ENCODE peak calls at places on chromosomes 4 and X, in five cellular contexts. P is IMR-90, V is adipocyte, J is Karpas-422, H is neural progenitor cell. O is an unnamed sample.

GRCh38 chrX:72130762-72131231 is 918 bp downstream of the RTL5 start:
- DNase-seq in H (peak), V (no peak), J (no peak), P (no peak), O (no peak)

GRCh38 chr4:5050520-5050955 is 742 bp upstream of the STK32B start:
- DNase-seq in P (peak), J (peak), V (peak), H (peak), O (peak)

GRCh38 chr4:109826719-109827118 is 1.1 kb upstream of the RRH start:
- DNase-seq in H (no peak), P (peak), J (peak), V (peak), O (no peak)

GRCh38 chr4:7367361-7367760 is 67.4 kb downstream of the PSAPL1 start:
- DNase-seq in J (no peak), P (no peak), V (no peak), H (no peak), O (no peak)

GRCh38 chrX:6500717-6501116 is 34.2 kb downstream of the VCX3A start:
- DNase-seq in V (no peak), H (no peak), J (no peak), P (no peak), O (no peak)

GRCh38 chr4:142449771-142450373 is 396.2 kb downstream of the INPP4B start:
- DNase-seq in J (no peak), V (no peak), H (no peak), P (no peak), O (no peak)

GRCh38 chrX:12771445-12772069 is 19.7 kb upstream of the PRPS2 start:
- DNase-seq in P (peak), J (peak), H (peak), V (peak), O (no peak)

GRCh38 chrX:10486373-10486772 is 134.0 kb downstream of the MID1 start:
- DNase-seq in J (no peak), H (no peak), V (peak), P (peak), O (peak)

GRCh38 chr4:2785613-2786012 is 7.3 kb upstream of the SH3BP2 start:
- DNase-seq in J (peak), H (no peak), V (no peak), P (no peak), O (no peak)

GRCh38 chr4:168825975-168826374 is 184.1 kb downstream of the CBR4 start:
- DNase-seq in J (no peak), P (peak), V (no peak), H (no peak), O (no peak)

GRCh38 chrX:19709812-19710518 is 177.4 kb downstream of the SH3KBP1 start:
- DNase-seq in V (peak), J (no peak), P (peak), H (no peak), O (peak)

GRCh38 chrX:23008431-23009099 is 8.8 kb downstream of the DDX53 start:
- DNase-seq in J (peak), V (peak), P (peak), H (peak), O (no peak)

GRCh38 chr4:52052475-52052780 is 1.3 kb downstream of the SPATA18 start:
- DNase-seq in P (peak), V (peak), H (no peak), J (peak), O (peak)

GRCh38 chrX:14676431-14676830 is 147.1 kb downstream of the GLRA2 start:
- DNase-seq in V (peak), J (no peak), H (no peak), P (peak), O (no peak)

GRCh38 chrX:84044051-84044450 is 143.9 kb downstream of the RPS6KA6 start:
- DNase-seq in J (no peak), H (no peak), P (no peak), V (no peak), O (no peak)

GRCh38 chr4:48024522-48024921 is 8.0 kb downstream of the NIPAL1 start:
- DNase-seq in H (no peak), J (no peak), V (no peak), P (no peak), O (no peak)

GRCh38 chr4:3791910-3792542 is 25.8 kb downstream of the ADRA2C start:
- DNase-seq in J (peak), P (peak), V (peak), H (peak), O (peak)

GRCh38 chrX:109952050-109952449 is 50.9 kb upstream of the TMEM164 start:
- DNase-seq in J (no peak), P (no peak), V (no peak), H (no peak), O (peak)

GRCh38 chr4:182770259-182770968 is 146.8 kb downstream of the DCTD start:
- DNase-seq in J (no peak), P (no peak), V (no peak), H (peak), O (no peak)

GRCh38 chrX:111095974-111096870 is at the start of gene PAK3:
- DNase-seq in H (peak), V (peak), P (peak), J (no peak), O (peak)

GRCh38 chrX:78665286-78665685 is 6.2 kb upstream of the RTL3 start:
- DNase-seq in H (no peak), V (no peak), J (no peak), P (no peak), O (no peak)

GRCh38 chr4:56078866-56079265 is 130.1 kb downstream of the CEP135 start:
- DNase-seq in V (no peak), H (no peak), P (no peak), J (no peak), O (no peak)

GRCh38 chr4:13541720-13542576 is 2.4 kb downstream of the NKX3-2 start:
- DNase-seq in H (peak), J (peak), P (no peak), V (no peak), O (no peak)
- H3K4me3 ChIP-seq in H (peak), J (no peak), P (no peak), V (peak), O (peak)

DNA sequence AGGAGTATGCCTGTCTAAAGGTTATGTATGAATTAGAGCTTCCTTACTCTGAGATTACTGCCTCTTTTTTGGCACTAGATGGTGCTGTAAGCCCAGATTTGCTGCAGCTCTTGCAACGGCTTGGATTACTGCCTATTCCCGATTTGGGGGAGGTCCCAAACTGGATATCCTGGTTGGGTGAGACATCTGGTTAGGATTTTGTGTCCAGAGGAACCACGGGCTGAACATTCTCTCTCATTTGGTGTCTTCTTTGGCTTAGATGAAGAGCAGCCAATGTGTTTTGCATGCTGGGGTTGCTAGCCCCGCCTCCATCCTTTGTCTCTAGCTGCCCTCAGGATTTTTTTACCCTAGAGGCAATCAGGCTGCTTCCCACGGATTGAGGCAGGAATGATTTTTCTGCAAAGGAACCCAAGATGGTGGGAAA is 31.9 kb downstream of the F8A1 start:
- DNase-seq in H (peak), P (peak), J (peak), V (peak), O (peak)
- H3K9ac ChIP-seq in H (no peak), P (no peak), J (peak), V (peak), O (no peak)

GRCh38 chrX:67544871-67545771 is 1.3 kb downstream of the AR start:
- DNase-seq in H (peak), P (peak), J (no peak), V (peak), O (no peak)
- H3K4me3 ChIP-seq in H (peak), P (peak), J (no peak), V (peak), O (no peak)

GRCh38 chrX:31228415-31228832 is 156.6 kb upstream of the FTHL17 start:
- DNase-seq in V (peak), J (no peak), H (no peak), P (peak), O (peak)
- H3K9ac ChIP-seq in V (no peak), J (no peak), H (no peak), P (no peak), O (no peak)

GRCh38 chrX:118824173-118824782 is 654 bp downstream of the ZCCHC12 start:
- DNase-seq in P (no peak), J (no peak), H (peak), V (no peak), O (no peak)
- H3K4me3 ChIP-seq in P (no peak), J (no peak), H (peak), V (peak), O (no peak)

GRCh38 chr4:10736266-10736665 is 51.7 kb upstream of the CLNK start:
- DNase-seq in V (no peak), H (no peak), J (no peak), P (no peak), O (no peak)
- H3K9ac ChIP-seq in V (no peak), H (no peak), J (no peak), P (no peak), O (no peak)

O was measured in mammary epithelial cell.